ENCODE peak calls at places on chromosomes 13 and 19, in five cellular contexts. One of them, this sample, is unnamed.
A peak's percentile ranks its signal among the peaks of the same experiment; 100 is the strongest.

GRCh38 chr19:23596872-23597271 is 90.1 kb downstream of the ZNF675 start:
- DNase-seq in H1: no peak
- DNase-seq in K562: no peak
- DNase-seq in HCT116: no peak
- DNase-seq in SK-N-SH: no peak
- DNase-seq in this sample: no peak

GRCh38 chr19:43774103-43774939 is 6.5 kb downstream of the KCNN4 start:
- DNase-seq in HCT116: no peak
- DNase-seq in K562: peak; percentile 98
- DNase-seq in SK-N-SH: peak; percentile 87
- DNase-seq in H1: no peak
- DNase-seq in this sample: no peak

GRCh38 chr19:547836-548720 is 4.2 kb downstream of the GZMM start:
- DNase-seq in HCT116: no peak
- DNase-seq in SK-N-SH: no peak
- DNase-seq in K562: no peak
- DNase-seq in H1: no peak
- DNase-seq in this sample: no peak

GRCh38 chr13:93777504-93777903 is 550.9 kb downstream of the GPC6 start:
- DNase-seq in SK-N-SH: no peak
- DNase-seq in H1: no peak
- DNase-seq in HCT116: no peak
- DNase-seq in K562: no peak
- DNase-seq in this sample: no peak

GRCh38 chr13:79741006-79741405 is 260.1 kb downstream of the NDFIP2 start:
- DNase-seq in H1: no peak
- DNase-seq in HCT116: no peak
- DNase-seq in SK-N-SH: peak; percentile 46
- DNase-seq in K562: no peak
- DNase-seq in this sample: no peak

GRCh38 chr13:32453981-32454380 is 26.1 kb upstream of the N4BP2L1 start:
- DNase-seq in H1: no peak
- DNase-seq in K562: no peak
- DNase-seq in HCT116: no peak
- DNase-seq in SK-N-SH: no peak
- DNase-seq in this sample: no peak

GRCh38 chr13:49351871-49352270 is 92.0 kb downstream of the CAB39L start:
- DNase-seq in HCT116: no peak
- DNase-seq in SK-N-SH: no peak
- DNase-seq in H1: no peak
- DNase-seq in K562: no peak
- DNase-seq in this sample: no peak

GRCh38 chr19:18879579-18880373 is 16.2 kb downstream of the CERS1 start:
- DNase-seq in K562: peak; percentile 91
- DNase-seq in HCT116: peak; percentile 46
- DNase-seq in SK-N-SH: peak; percentile 88
- DNase-seq in H1: no peak
- DNase-seq in this sample: no peak

GRCh38 chr19:23991170-23991569 is 76.5 kb downstream of the ZNF726 start:
- DNase-seq in H1: no peak
- DNase-seq in SK-N-SH: no peak
- DNase-seq in HCT116: no peak
- DNase-seq in K562: peak; percentile 4
- DNase-seq in this sample: peak; percentile 86

GRCh38 chr13:77918391-77919261 is at the start of gene EDNRB:
- DNase-seq in H1: peak; percentile 29
- DNase-seq in SK-N-SH: peak; percentile 39
- DNase-seq in K562: no peak
- DNase-seq in HCT116: no peak
- DNase-seq in this sample: peak; percentile 13

GRCh38 chr13:52405369-52405766 is 604 bp downstream of the THSD1 start:
- DNase-seq in SK-N-SH: peak; percentile 41
- DNase-seq in HCT116: no peak
- DNase-seq in H1: no peak
- DNase-seq in K562: no peak
- DNase-seq in this sample: no peak

GRCh38 chr13:75419656-75420055 is 62.3 kb downstream of the TBC1D4 start:
- DNase-seq in SK-N-SH: no peak
- DNase-seq in HCT116: no peak
- DNase-seq in H1: no peak
- DNase-seq in K562: no peak
- DNase-seq in this sample: no peak

GRCh38 chr13:36862002-36862706 is 43.1 kb downstream of the RFXAP start:
- DNase-seq in H1: no peak
- DNase-seq in K562: peak; percentile 16
- DNase-seq in SK-N-SH: no peak
- DNase-seq in HCT116: no peak
- DNase-seq in this sample: no peak

GRCh38 chr13:20684535-20684934 is 19.0 kb upstream of the IL17D start:
- DNase-seq in H1: no peak
- DNase-seq in HCT116: no peak
- DNase-seq in K562: no peak
- DNase-seq in SK-N-SH: no peak
- DNase-seq in this sample: no peak

GRCh38 chr19:888615-889385 is 4.2 kb downstream of the MED16 start:
- DNase-seq in HCT116: no peak
- DNase-seq in H1: no peak
- DNase-seq in K562: peak; percentile 87
- DNase-seq in SK-N-SH: no peak
- DNase-seq in this sample: peak; percentile 79

GRCh38 chr13:112468069-112468468 is 91.9 kb downstream of the SPACA7 start:
- DNase-seq in SK-N-SH: no peak
- DNase-seq in HCT116: no peak
- DNase-seq in H1: no peak
- DNase-seq in K562: no peak
- DNase-seq in this sample: no peak

GRCh38 chr13:22130254-22130653 is 459.4 kb downstream of the FGF9 start:
- DNase-seq in HCT116: no peak
- DNase-seq in SK-N-SH: no peak
- DNase-seq in K562: no peak
- DNase-seq in H1: no peak
- DNase-seq in this sample: no peak

GRCh38 chr13:44093607-44094583 is 214.2 kb downstream of the LACC1 start:
- DNase-seq in H1: no peak
- DNase-seq in SK-N-SH: no peak
- DNase-seq in HCT116: no peak
- DNase-seq in K562: no peak
- DNase-seq in this sample: no peak

GRCh38 chr19:2242092-2242537 is 5.5 kb downstream of the SF3A2 start:
- DNase-seq in SK-N-SH: no peak
- DNase-seq in K562: no peak
- DNase-seq in HCT116: no peak
- DNase-seq in H1: no peak
- DNase-seq in this sample: no peak

GRCh38 chr19:45356760-45357444 is 13.5 kb downstream of the ERCC2 start:
- DNase-seq in K562: peak; percentile 46
- DNase-seq in SK-N-SH: peak; percentile 32
- DNase-seq in H1: no peak
- DNase-seq in HCT116: no peak
- DNase-seq in this sample: no peak

GRCh38 chr19:19110410-19111137 is 27.7 kb downstream of the TMEM161A start:
- DNase-seq in K562: no peak
- DNase-seq in H1: no peak
- DNase-seq in SK-N-SH: peak; percentile 89
- DNase-seq in HCT116: no peak
- DNase-seq in this sample: no peak

DNA sequence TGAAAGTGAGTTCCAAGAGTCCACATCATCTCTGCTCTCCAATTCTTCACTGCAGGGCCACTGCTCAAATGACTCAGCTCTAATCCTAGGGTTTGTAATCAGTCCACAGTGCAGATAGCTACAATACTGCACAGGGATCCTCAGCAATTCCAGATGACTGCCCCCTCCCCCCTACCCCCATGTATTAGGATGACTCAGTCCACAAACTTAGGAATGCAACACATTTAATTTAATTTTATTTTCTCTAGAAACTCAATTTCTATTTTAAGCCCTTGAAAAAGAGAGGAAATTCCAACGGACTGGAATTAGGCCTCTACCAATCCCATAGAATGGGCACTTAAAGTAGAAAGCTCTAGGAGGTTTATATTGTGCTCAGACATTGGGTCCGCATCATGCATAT is 173.8 kb upstream of the SOX21 start:
- DNase-seq in HCT116: no peak
- DNase-seq in H1: no peak
- DNase-seq in K562: no peak
- DNase-seq in SK-N-SH: no peak
- DNase-seq in this sample: no peak
- TF ChIP-seq JUND in HCT116: no peak
- TF ChIP-seq JUND in H1: no peak
- TF ChIP-seq JUND in K562: no peak
- TF ChIP-seq JUND in SK-N-SH: no peak
- TF ChIP-seq JUND in this sample: no peak

DNA sequence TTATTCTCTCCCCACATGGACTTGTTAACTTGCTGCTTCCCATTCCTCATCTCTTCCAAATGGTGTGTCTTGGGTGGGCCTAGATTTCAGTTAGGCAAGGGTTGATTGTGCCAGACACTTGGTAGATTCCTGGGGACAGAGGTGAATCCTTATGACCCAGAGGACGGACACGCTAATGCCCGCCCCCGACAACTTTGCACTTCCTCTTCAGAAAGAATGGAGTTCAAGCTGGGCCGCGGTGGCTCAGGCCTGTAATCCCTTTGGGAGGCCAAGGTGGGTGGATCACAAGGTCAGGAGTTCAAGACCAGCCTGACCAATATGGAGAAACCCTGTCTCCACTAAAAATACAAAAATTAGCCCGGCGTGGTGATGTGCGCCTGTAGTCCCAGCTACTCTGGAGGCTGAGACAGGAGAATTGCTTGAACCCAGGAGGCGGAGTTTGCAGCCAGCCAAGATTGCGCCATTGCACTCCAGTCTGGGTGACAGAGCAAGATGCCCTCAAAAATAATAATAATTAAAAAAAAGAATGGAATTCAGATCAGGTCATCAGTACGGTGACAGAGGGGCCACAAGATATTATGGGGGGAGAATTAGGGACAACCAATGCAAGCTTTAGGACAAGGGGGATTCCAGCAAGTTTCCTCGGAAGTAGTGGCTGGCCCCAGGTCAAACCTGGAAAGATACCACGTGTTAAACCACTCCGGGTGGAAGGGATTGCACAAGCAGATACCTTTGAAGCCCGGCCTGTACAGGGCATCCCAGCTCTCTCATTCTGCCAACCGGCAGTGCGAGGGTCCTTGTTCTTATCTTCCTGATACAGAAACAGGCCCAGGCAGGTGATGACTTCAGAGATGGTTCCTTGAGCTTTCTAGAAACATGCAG is 2.7 kb downstream of the MYO9B start:
- DNase-seq in HCT116: no peak
- DNase-seq in H1: no peak
- DNase-seq in SK-N-SH: no peak
- DNase-seq in K562: no peak
- DNase-seq in this sample: no peak
- TF ChIP-seq JUND in HCT116: no peak
- TF ChIP-seq JUND in H1: no peak
- TF ChIP-seq JUND in SK-N-SH: no peak
- TF ChIP-seq JUND in K562: no peak
- TF ChIP-seq JUND in this sample: no peak

GRCh38 chr19:47704656-47705055 is 8.6 kb upstream of the EHD2 start:
- DNase-seq in SK-N-SH: no peak
- DNase-seq in K562: no peak
- DNase-seq in H1: no peak
- DNase-seq in HCT116: no peak
- DNase-seq in this sample: no peak

GRCh38 chr19:47704024-47704423 is 9.2 kb upstream of the EHD2 start:
- DNase-seq in K562: no peak
- DNase-seq in SK-N-SH: no peak
- DNase-seq in HCT116: no peak
- DNase-seq in H1: no peak
- DNase-seq in this sample: no peak

GRCh38 chr19:47703301-47703700 is 9.9 kb upstream of the EHD2 start:
- DNase-seq in SK-N-SH: no peak
- DNase-seq in HCT116: no peak
- DNase-seq in H1: no peak
- DNase-seq in K562: no peak
- DNase-seq in this sample: no peak

GRCh38 chr19:47711652-47712239 is 1.5 kb upstream of the EHD2 start:
- DNase-seq in HCT116: no peak
- DNase-seq in SK-N-SH: no peak
- DNase-seq in H1: no peak
- DNase-seq in K562: no peak
- DNase-seq in this sample: no peak

GRCh38 chr19:47707135-47707925 is 5.9 kb upstream of the EHD2 start:
- DNase-seq in K562: peak; percentile 89
- DNase-seq in H1: no peak
- DNase-seq in HCT116: peak; percentile 81
- DNase-seq in SK-N-SH: peak; percentile 84
- DNase-seq in this sample: no peak
- TF ChIP-seq JUND in K562: no peak
- TF ChIP-seq JUND in H1: no peak
- TF ChIP-seq JUND in HCT116: no peak
- TF ChIP-seq JUND in SK-N-SH: no peak
- TF ChIP-seq JUND in this sample: no peak

DNA sequence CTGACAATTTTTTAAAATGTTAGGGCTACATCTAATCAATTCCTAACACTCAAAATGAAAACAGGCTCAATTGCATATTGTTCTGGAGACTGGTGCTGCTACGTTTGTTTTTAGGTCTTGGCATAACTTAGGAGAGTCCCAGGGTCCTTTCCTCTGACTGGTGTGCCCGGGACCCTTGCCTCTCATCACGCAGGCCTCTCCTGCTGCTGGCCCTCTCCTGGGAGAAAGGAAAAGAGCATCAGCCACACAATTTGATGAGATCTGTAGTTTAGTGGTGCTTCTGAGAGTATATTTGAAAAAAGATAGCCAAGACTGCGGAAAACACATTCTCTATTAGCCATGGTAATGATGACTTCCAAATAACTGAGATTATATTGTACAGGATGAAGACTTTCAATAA is 380.0 kb downstream of the KLF12 start:
- DNase-seq in SK-N-SH: no peak
- DNase-seq in H1: no peak
- DNase-seq in K562: no peak
- DNase-seq in HCT116: no peak
- DNase-seq in this sample: no peak
- TF ChIP-seq JUND in SK-N-SH: no peak
- TF ChIP-seq JUND in H1: no peak
- TF ChIP-seq JUND in K562: no peak
- TF ChIP-seq JUND in HCT116: no peak
- TF ChIP-seq JUND in this sample: no peak

GRCh38 chr19:33978286-33978685 is 181.6 kb downstream of the KCTD15 start:
- DNase-seq in HCT116: no peak
- DNase-seq in K562: no peak
- DNase-seq in SK-N-SH: peak; percentile 11
- DNase-seq in H1: no peak
- DNase-seq in this sample: no peak

GRCh38 chr19:33988601-33989000 is 183.7 kb upstream of the LSM14A start:
- DNase-seq in H1: no peak
- DNase-seq in K562: no peak
- DNase-seq in SK-N-SH: no peak
- DNase-seq in HCT116: no peak
- DNase-seq in this sample: no peak

GRCh38 chr19:33982706-33983105 is 186.0 kb downstream of the KCTD15 start:
- DNase-seq in K562: no peak
- DNase-seq in H1: no peak
- DNase-seq in HCT116: no peak
- DNase-seq in SK-N-SH: no peak
- DNase-seq in this sample: no peak
- TF ChIP-seq JUND in K562: no peak
- TF ChIP-seq JUND in H1: no peak
- TF ChIP-seq JUND in HCT116: no peak
- TF ChIP-seq JUND in SK-N-SH: no peak
- TF ChIP-seq JUND in this sample: no peak

This sample was measured in T47D.